ENCODE peak calls at places on chromosomes 11 and 22, in six cellular contexts. M is BJ; F is cardiac muscle cell; S is IMR-90; T is activated T-helper 9 cell treated with anti-CD3 and anti-CD28 coated beads, Interleukin-2, amount 50 U/mL, for 16 hours; H is body of pancreas. D is an unnamed sample.
A peak's percentile ranks its signal among the peaks of the same experiment; 100 is the strongest.

GRCh38 chr11:101434241-101434640 is 149.6 kb downstream of the TRPC6 start:
- DNase-seq in M (no peak), F (no peak), S (no peak), T (no peak), H (no peak), D (no peak)

GRCh38 chr11:102239906-102240305 is 77.4 kb upstream of the BIRC3 start:
- DNase-seq in M (no peak), F (no peak), S (no peak), T (no peak), H (no peak), D (no peak)

GRCh38 chr11:108775324-108775723 is 110.5 kb downstream of the DDX10 start:
- DNase-seq in M (no peak), F (no peak), S (no peak), T (no peak), H (no peak), D (no peak)

GRCh38 chr11:123194308-123195181 is 503 bp downstream of the CLMP start:
- DNase-seq in M (no peak), F (peak; percentile 45), S (peak; percentile 48), T (no peak), H (no peak), D (peak; percentile 33)

GRCh38 chr22:17258015-17258827 is 39.0 kb upstream of the ADA2 start:
- DNase-seq in M (no peak), F (peak; percentile 35), S (no peak), T (peak; percentile 3), H (peak; percentile 87), D (peak; percentile 75)

GRCh38 chr11:2655834-2656622 is 43.8 kb downstream of the KCNQ1OT1 start:
- DNase-seq in M (peak; percentile 0), F (peak; percentile 44), S (peak; percentile 51), T (no peak), H (no peak), D (no peak)

GRCh38 chr11:13386567-13386966 is 76.5 kb downstream of the BTBD10 start:
- DNase-seq in M (no peak), F (no peak), S (no peak), T (no peak), H (no peak), D (no peak)

GRCh38 chr11:111911563-111912401 is at the start of gene CRYAB:
- DNase-seq in M (peak; percentile 96), F (peak; percentile 79), S (peak; percentile 82), T (no peak), H (peak; percentile 63), D (no peak)

GRCh38 chr11:38791346-38791961 is 2193.4 kb upstream of the RAG2 start:
- DNase-seq in M (peak; percentile 3), F (peak; percentile 82), S (peak; percentile 58), T (no peak), H (peak; percentile 24), D (peak; percentile 56)

GRCh38 chr11:11346249-11346648 is 6.8 kb downstream of the CSNK2A3 start:
- DNase-seq in M (no peak), F (no peak), S (no peak), T (no peak), H (no peak), D (no peak)

GRCh38 chr11:76602431-76602861 is 68.1 kb downstream of the LRRC32 start:
- DNase-seq in M (no peak), F (peak; percentile 78), S (peak; percentile 53), T (no peak), H (no peak), D (no peak)

GRCh38 chr11:63917685-63918523 is 940 bp upstream of the RCOR2 start:
- DNase-seq in M (no peak), F (peak; percentile 63), S (no peak), T (no peak), H (peak; percentile 42), D (peak; percentile 82)

GRCh38 chr11:23653071-23653675 is 792.9 kb upstream of the CCDC179 start:
- DNase-seq in M (no peak), F (no peak), S (no peak), T (no peak), H (no peak), D (no peak)

GRCh38 chr11:69075421-69076128 is 26.8 kb downstream of the TPCN2 start:
- DNase-seq in M (peak; percentile 93), F (peak; percentile 99), S (peak; percentile 99), T (no peak), H (peak; percentile 35), D (no peak)

GRCh38 chr11:1475841-1476240 is 10.7 kb downstream of the MOB2 start:
- DNase-seq in M (no peak), F (no peak), S (no peak), T (no peak), H (no peak), D (no peak)

GRCh38 chr11:33214187-33214586 is 43.0 kb upstream of the HIPK3 start:
- DNase-seq in M (no peak), F (peak; percentile 43), S (no peak), T (no peak), H (no peak), D (no peak)

GRCh38 chr22:36846271-36846670 is 14.5 kb upstream of the NCF4 start:
- DNase-seq in M (no peak), F (no peak), S (no peak), T (no peak), H (no peak), D (no peak)

GRCh38 chr11:86408845-86409244 is 34.2 kb downstream of the CCDC81 start:
- DNase-seq in M (no peak), F (no peak), S (no peak), T (no peak), H (no peak), D (no peak)

GRCh38 chr11:94305146-94305545 is 766 bp downstream of the IZUMO1R start:
- DNase-seq in M (no peak), F (peak; percentile 29), S (peak; percentile 52), T (no peak), H (no peak), D (no peak)

GRCh38 chr22:30408388-30409101 is 11.7 kb downstream of the SEC14L2 start:
- DNase-seq in M (peak; percentile 62), F (no peak), S (peak; percentile 65), T (no peak), H (no peak), D (no peak)

GRCh38 chr11:128318856-128319474 is 268.4 kb downstream of the ETS1 start:
- DNase-seq in M (no peak), F (no peak), S (peak; percentile 44), T (peak; percentile 57), H (no peak), D (no peak)

GRCh38 chr11:108241370-108242037 is 18.6 kb downstream of the ATM start:
- DNase-seq in M (no peak), F (no peak), S (peak; percentile 20), T (peak; percentile 29), H (no peak), D (no peak)

D was measured in neuronal stem cell.